ENCODE peak calls at places on chromosomes 11 and 22, in six cellular contexts. One of them, this sample, is unnamed.

GRCh38 chr11:64141081-64141783 is 24.7 kb downstream of the MACROD1 start:
- DNase-seq in psoas muscle: no peak
- DNase-seq in cardiac muscle cell: no peak
- DNase-seq in WTC11: no peak
- DNase-seq in central memory CD4-positive, alpha-beta T cell: no peak
- DNase-seq in fibroblast of mammary gland: no peak
- DNase-seq in this sample: no peak

GRCh38 chr11:112345708-112346107 is 85.0 kb upstream of the PLET1 start:
- DNase-seq in central memory CD4-positive, alpha-beta T cell: no peak
- DNase-seq in fibroblast of mammary gland: no peak
- DNase-seq in cardiac muscle cell: peak; percentile 27
- DNase-seq in psoas muscle: no peak
- DNase-seq in WTC11: peak; percentile 42
- DNase-seq in this sample: no peak

GRCh38 chr11:113971506-113972195 is 3.3 kb upstream of the HTR3A start:
- DNase-seq in cardiac muscle cell: no peak
- DNase-seq in WTC11: no peak
- DNase-seq in central memory CD4-positive, alpha-beta T cell: no peak
- DNase-seq in fibroblast of mammary gland: no peak
- DNase-seq in psoas muscle: no peak
- DNase-seq in this sample: no peak

GRCh38 chr22:45072322-45072903 is 62.6 kb upstream of the PHF21B start:
- DNase-seq in psoas muscle: no peak
- DNase-seq in fibroblast of mammary gland: peak; percentile 86
- DNase-seq in WTC11: peak; percentile 82
- DNase-seq in central memory CD4-positive, alpha-beta T cell: no peak
- DNase-seq in cardiac muscle cell: no peak
- DNase-seq in this sample: no peak

GRCh38 chr11:48116843-48117242 is 99.8 kb upstream of the OR4B1 start:
- DNase-seq in cardiac muscle cell: no peak
- DNase-seq in central memory CD4-positive, alpha-beta T cell: no peak
- DNase-seq in psoas muscle: no peak
- DNase-seq in WTC11: peak; percentile 31
- DNase-seq in fibroblast of mammary gland: peak; percentile 21
- DNase-seq in this sample: no peak

GRCh38 chr11:108593910-108594434 is 404 bp upstream of the EXPH5 start:
- DNase-seq in fibroblast of mammary gland: no peak
- DNase-seq in psoas muscle: no peak
- DNase-seq in cardiac muscle cell: no peak
- DNase-seq in central memory CD4-positive, alpha-beta T cell: no peak
- DNase-seq in WTC11: no peak
- DNase-seq in this sample: no peak

GRCh38 chr11:1968454-1968995 is 21.4 kb downstream of the MRPL23 start:
- DNase-seq in WTC11: peak; percentile 8
- DNase-seq in psoas muscle: peak; percentile 64
- DNase-seq in fibroblast of mammary gland: no peak
- DNase-seq in cardiac muscle cell: no peak
- DNase-seq in central memory CD4-positive, alpha-beta T cell: no peak
- DNase-seq in this sample: peak; percentile 12

GRCh38 chr11:47460571-47461235 is 11.8 kb upstream of the RAPSN start:
- DNase-seq in WTC11: no peak
- DNase-seq in cardiac muscle cell: no peak
- DNase-seq in psoas muscle: peak; percentile 16
- DNase-seq in central memory CD4-positive, alpha-beta T cell: no peak
- DNase-seq in fibroblast of mammary gland: no peak
- DNase-seq in this sample: no peak